ENCODE peak calls at places on chromosomes 7 and 10, in ten cellular contexts. C is HTR-8/SVneo; J is activated CD4-positive, alpha-beta memory T cell treated with anti-CD3 and anti-CD28 coated beads, Interleukin-2, amount 10 ng/mL, durations not matched to agents 7 days and 5 days; I is EL; Z is IMR-90; X is fibroblast of the aortic adventitia; N is NCI-H69; M is Caki2; L is breast epithelium; T is prostate gland. Y is an unnamed sample.

GRCh38 chr7:49773939-49774458 is 561 bp downstream of the VWC2 start:
- DNase-seq in C (no peak), J (no peak), I (no peak), Z (no peak), X (no peak), N (no peak), M (no peak), L (no peak), T (no peak), Y (no peak)

GRCh38 chr10:128563904-128564303 is 437.7 kb upstream of the MKI67 start:
- DNase-seq in C (no peak), J (no peak), I (no peak), Z (no peak), X (no peak), N (no peak), M (no peak), L (no peak), T (no peak), Y (no peak)

GRCh38 chr7:99525713-99526440 is 21.4 kb downstream of the ZKSCAN5 start:
- DNase-seq in C (no peak), J (no peak), I (no peak), Z (no peak), X (no peak), N (peak), M (no peak), L (no peak), T (no peak), Y (no peak)

GRCh38 chr7:15459018-15459621 is 102.7 kb downstream of the AGMO start:
- DNase-seq in C (no peak), J (no peak), I (peak), Z (no peak), X (peak), N (peak), M (no peak), L (no peak), T (no peak), Y (no peak)

GRCh38 chr7:13946181-13946580 is 43.3 kb downstream of the ETV1 start:
- DNase-seq in C (no peak), J (no peak), I (peak), Z (peak), X (peak), N (no peak), M (peak), L (no peak), T (no peak), Y (no peak)

GRCh38 chr7:36037121-36037662 is 115.9 kb upstream of the EEPD1 start:
- DNase-seq in C (peak), J (no peak), I (peak), Z (peak), X (peak), N (peak), M (peak), L (peak), T (peak), Y (no peak)

GRCh38 chr10:45464958-45465567 is 91.0 kb downstream of the ALOX5 start:
- DNase-seq in C (peak), J (peak), I (peak), Z (peak), X (peak), N (peak), M (peak), L (no peak), T (peak), Y (no peak)

GRCh38 chr7:77894574-77895091 is 96.1 kb downstream of the PHTF2 start:
- DNase-seq in C (no peak), J (no peak), I (no peak), Z (no peak), X (no peak), N (peak), M (no peak), L (no peak), T (no peak), Y (no peak)

GRCh38 chr10:52597189-52597863 is 175.3 kb downstream of the MBL2 start:
- DNase-seq in C (no peak), J (no peak), I (no peak), Z (no peak), X (peak), N (no peak), M (no peak), L (no peak), T (no peak), Y (no peak)

GRCh38 chr10:110651044-110651958 is 7.2 kb downstream of the RBM20 start:
- DNase-seq in C (peak), J (peak), I (peak), Z (peak), X (peak), N (no peak), M (peak), L (no peak), T (no peak), Y (no peak)

GRCh38 chr7:30169585-30169978 is 34.8 kb downstream of the MTURN start:
- DNase-seq in C (no peak), J (no peak), I (peak), Z (no peak), X (no peak), N (no peak), M (no peak), L (no peak), T (no peak), Y (no peak)

GRCh38 chr7:156892086-156892800 is 740 bp downstream of the LMBR1 start:
- DNase-seq in C (no peak), J (peak), I (peak), Z (no peak), X (no peak), N (peak), M (peak), L (peak), T (peak), Y (no peak)

GRCh38 chr10:124724279-124725027 is 19.7 kb downstream of the FAM53B start:
- DNase-seq in C (no peak), J (no peak), I (no peak), Z (no peak), X (no peak), N (peak), M (no peak), L (no peak), T (no peak), Y (peak)

GRCh38 chr10:130810856-130811255 is 500.7 kb downstream of the TCERG1L start:
- DNase-seq in C (no peak), J (no peak), I (no peak), Z (no peak), X (no peak), N (no peak), M (no peak), L (no peak), T (no peak), Y (no peak)

GRCh38 chr10:3720228-3721019 is 64.6 kb downstream of the KLF6 start:
- DNase-seq in C (no peak), J (no peak), I (peak), Z (peak), X (peak), N (no peak), M (no peak), L (no peak), T (no peak), Y (peak)

GRCh38 chr10:121653608-121654007 is 55.4 kb upstream of the FGFR2 start:
- DNase-seq in C (no peak), J (no peak), I (no peak), Z (no peak), X (no peak), N (no peak), M (no peak), L (no peak), T (no peak), Y (no peak)

GRCh38 chr7:132500727-132501410 is 75.4 kb downstream of the PLXNA4 start:
- DNase-seq in C (no peak), J (no peak), I (peak), Z (no peak), X (peak), N (no peak), M (no peak), L (no peak), T (no peak), Y (no peak)

GRCh38 chr7:82079527-82079926 is 309.7 kb upstream of the HGF start:
- DNase-seq in C (no peak), J (no peak), I (no peak), Z (no peak), X (no peak), N (no peak), M (no peak), L (no peak), T (no peak), Y (no peak)

GRCh38 chr10:131841131-131841661 is 59.6 kb upstream of the PPP2R2D start:
- DNase-seq in C (no peak), J (no peak), I (no peak), Z (no peak), X (no peak), N (no peak), M (no peak), L (no peak), T (no peak), Y (peak)

GRCh38 chr7:100157334-100158228 is 942 bp downstream of the TRAPPC14 start:
- DNase-seq in C (no peak), J (no peak), I (peak), Z (peak), X (peak), N (peak), M (no peak), L (no peak), T (no peak), Y (no peak)

GRCh38 chr10:33723181-33723580 is 388.7 kb upstream of the NRP1 start:
- DNase-seq in C (no peak), J (no peak), I (no peak), Z (no peak), X (no peak), N (no peak), M (no peak), L (no peak), T (no peak), Y (no peak)

GRCh38 chr7:32481176-32481575 is 9.0 kb downstream of the LSM5 start:
- DNase-seq in C (no peak), J (no peak), I (no peak), Z (no peak), X (no peak), N (no peak), M (no peak), L (no peak), T (no peak), Y (no peak)

Y was measured in suprapubic skin.